ENCODE peak calls at places on chromosomes 16 and 17, in six cellular contexts. Z, X, U, F, E and B are unnamed samples.

GRCh38 chr17:76414334-76415295 is 30.2 kb downstream of the SPHK1 start:
- DNase-seq in Z (no peak), X (no peak), U (no peak), F (peak), E (peak), B (no peak)

GRCh38 chr17:83083368-83084201 is 4.2 kb downstream of the METRNL start:
- DNase-seq in Z (no peak), X (no peak), U (peak), F (no peak), E (peak), B (no peak)

GRCh38 chr16:67240506-67240905 is 6.8 kb downstream of the FHOD1 start:
- DNase-seq in Z (no peak), X (no peak), U (no peak), F (peak), E (peak), B (no peak)

GRCh38 chr16:83802135-83802534 is 5.6 kb upstream of the HSBP1 start:
- DNase-seq in Z (no peak), X (no peak), U (no peak), F (no peak), E (peak), B (no peak)

GRCh38 chr16:180101-180920 is at the start of gene HBQ1:
- DNase-seq in Z (no peak), X (no peak), U (peak), F (peak), E (no peak), B (no peak)

GRCh38 chr17:56595831-56596740 is 2.6 kb downstream of the NOG start:
- DNase-seq in Z (no peak), X (no peak), U (peak), F (no peak), E (no peak), B (no peak)

GRCh38 chr17:58447039-58447975 is 30.0 kb upstream of the RNF43 start:
- DNase-seq in Z (peak), X (peak), U (peak), F (no peak), E (peak), B (peak)

GRCh38 chr17:44417553-44417952 is 28.1 kb upstream of the ITGA2B start:
- DNase-seq in Z (no peak), X (no peak), U (no peak), F (no peak), E (peak), B (no peak)

GRCh38 chr17:29844339-29845048 is 85.5 kb downstream of the SSH2 start:
- DNase-seq in Z (no peak), X (no peak), U (no peak), F (no peak), E (no peak), B (no peak)

GRCh38 chr17:58335061-58335731 is 6.6 kb upstream of the TSPOAP1 start:
- DNase-seq in Z (peak), X (no peak), U (peak), F (peak), E (no peak), B (no peak)

GRCh38 chr16:73713817-73714495 is 582.7 kb upstream of the PSMD7 start:
- DNase-seq in Z (peak), X (no peak), U (no peak), F (no peak), E (peak), B (no peak)

GRCh38 chr16:13189250-13189649 is 287.9 kb downstream of the SHISA9 start:
- DNase-seq in Z (no peak), X (no peak), U (no peak), F (no peak), E (no peak), B (no peak)

GRCh38 chr17:42107597-42108576 is 4.6 kb downstream of the DHX58 start:
- DNase-seq in Z (peak), X (peak), U (peak), F (peak), E (no peak), B (peak)

GRCh38 chr17:48107137-48108055 is at the start of gene SNX11:
- DNase-seq in Z (peak), X (peak), U (peak), F (peak), E (peak), B (peak)

GRCh38 chr16:75048051-75048450 is 49.2 kb downstream of the ZNRF1 start:
- DNase-seq in Z (no peak), X (no peak), U (no peak), F (no peak), E (no peak), B (no peak)

GRCh38 chr16:65388592-65388991 is 266.7 kb upstream of the CDH11 start:
- DNase-seq in Z (no peak), X (no peak), U (no peak), F (no peak), E (no peak), B (no peak)

GRCh38 chr17:29591737-29592624 is 951 bp upstream of the ANKRD13B start:
- DNase-seq in Z (peak), X (peak), U (peak), F (peak), E (peak), B (peak)

GRCh38 chr16:11605564-11605886 is 18.8 kb upstream of the LITAF start:
- DNase-seq in Z (no peak), X (no peak), U (no peak), F (no peak), E (no peak), B (no peak)

GRCh38 chr16:57314161-57314785 is 29.8 kb upstream of the PLLP start:
- DNase-seq in Z (no peak), X (no peak), U (no peak), F (no peak), E (no peak), B (no peak)

GRCh38 chr17:39665642-39666221 is 583 bp downstream of the TCAP start:
- DNase-seq in Z (no peak), X (no peak), U (no peak), F (no peak), E (no peak), B (no peak)

GRCh38 chr16:50591209-50591608 is 43.0 kb downstream of the NKD1 start:
- DNase-seq in Z (no peak), X (no peak), U (no peak), F (peak), E (no peak), B (no peak)

GRCh38 chr16:30786936-30787612 is at the start of gene ZNF629:
- DNase-seq in Z (peak), X (no peak), U (peak), F (peak), E (peak), B (no peak)

GRCh38 chr16:56362057-56362655 is 63.2 kb downstream of the AMFR start:
- DNase-seq in Z (no peak), X (no peak), U (no peak), F (no peak), E (no peak), B (no peak)

GRCh38 chr17:13962716-13963115 is 106.6 kb upstream of the COX10 start:
- DNase-seq in Z (no peak), X (no peak), U (no peak), F (no peak), E (no peak), B (peak)

GRCh38 chr17:3956983-3957382 is 7.3 kb downstream of the ATP2A3 start:
- DNase-seq in Z (no peak), X (no peak), U (no peak), F (no peak), E (no peak), B (no peak)

GRCh38 chr16:78811247-78811646 is 711.8 kb downstream of the WWOX start:
- DNase-seq in Z (no peak), X (no peak), U (no peak), F (no peak), E (no peak), B (no peak)

GRCh38 chr17:42248351-42249179 is 27.6 kb downstream of the STAT5B start:
- DNase-seq in Z (peak), X (peak), U (peak), F (peak), E (peak), B (peak)

GRCh38 chr17:20982589-20983358 is 60.0 kb downstream of the USP22 start:
- DNase-seq in Z (no peak), X (no peak), U (no peak), F (peak), E (no peak), B (no peak)

GRCh38 chr17:3891626-3892094 is 1.2 kb downstream of the CAMKK1 start:
- DNase-seq in Z (no peak), X (no peak), U (no peak), F (no peak), E (no peak), B (no peak)